ENCODE peak calls at places on chromosomes 13 and 19, in eight cellular contexts. One of them, this sample, is unnamed.

GRCh38 chr19:53772943-53773342 is 51.2 kb downstream of the NLRP12 start:
- DNase-seq in left colon: no peak
- DNase-seq in nephron progenitor cell: peak
- DNase-seq in mucosa of gallbladder: peak
- DNase-seq in RPMI7951: peak
- DNase-seq in naive thymus-derived CD8-positive, alpha-beta T cell: peak
- DNase-seq in activated T-cell treated with anti-CD3 and anti-CD28 coated beads for 24 hours: peak
- DNase-seq in stimulated activated CD8-positive, alpha-beta memory T cell treated with anti-CD3 and anti-CD28 coated beads, Interleukin-4, amount 100 ng/mL, for 1 hour: peak
- DNase-seq in this sample: peak

GRCh38 chr19:11381535-11382369 is 2.4 kb downstream of the EPOR start:
- DNase-seq in stimulated activated CD8-positive, alpha-beta memory T cell treated with anti-CD3 and anti-CD28 coated beads, Interleukin-4, amount 100 ng/mL, for 1 hour: peak
- DNase-seq in activated T-cell treated with anti-CD3 and anti-CD28 coated beads for 24 hours: peak
- DNase-seq in mucosa of gallbladder: peak
- DNase-seq in RPMI7951: peak
- DNase-seq in naive thymus-derived CD8-positive, alpha-beta T cell: peak
- DNase-seq in left colon: peak
- DNase-seq in nephron progenitor cell: peak
- DNase-seq in this sample: peak

GRCh38 chr19:17743874-17744273 is 7.4 kb upstream of the FCHO1 start:
- DNase-seq in naive thymus-derived CD8-positive, alpha-beta T cell: no peak
- DNase-seq in activated T-cell treated with anti-CD3 and anti-CD28 coated beads for 24 hours: no peak
- DNase-seq in mucosa of gallbladder: no peak
- DNase-seq in RPMI7951: peak
- DNase-seq in stimulated activated CD8-positive, alpha-beta memory T cell treated with anti-CD3 and anti-CD28 coated beads, Interleukin-4, amount 100 ng/mL, for 1 hour: no peak
- DNase-seq in nephron progenitor cell: no peak
- DNase-seq in left colon: no peak
- DNase-seq in this sample: no peak

GRCh38 chr19:13881692-13882418 is 4.9 kb downstream of the NANOS3 start:
- DNase-seq in stimulated activated CD8-positive, alpha-beta memory T cell treated with anti-CD3 and anti-CD28 coated beads, Interleukin-4, amount 100 ng/mL, for 1 hour: no peak
- DNase-seq in naive thymus-derived CD8-positive, alpha-beta T cell: no peak
- DNase-seq in mucosa of gallbladder: no peak
- DNase-seq in activated T-cell treated with anti-CD3 and anti-CD28 coated beads for 24 hours: no peak
- DNase-seq in left colon: no peak
- DNase-seq in RPMI7951: peak
- DNase-seq in nephron progenitor cell: no peak
- DNase-seq in this sample: peak

GRCh38 chr13:98427331-98427995 is 149.4 kb downstream of the STK24 start:
- DNase-seq in naive thymus-derived CD8-positive, alpha-beta T cell: no peak
- DNase-seq in RPMI7951: no peak
- DNase-seq in stimulated activated CD8-positive, alpha-beta memory T cell treated with anti-CD3 and anti-CD28 coated beads, Interleukin-4, amount 100 ng/mL, for 1 hour: no peak
- DNase-seq in left colon: no peak
- DNase-seq in mucosa of gallbladder: no peak
- DNase-seq in nephron progenitor cell: no peak
- DNase-seq in activated T-cell treated with anti-CD3 and anti-CD28 coated beads for 24 hours: no peak
- DNase-seq in this sample: no peak

GRCh38 chr13:80199585-80200292 is 141.2 kb downstream of the SPRY2 start:
- DNase-seq in nephron progenitor cell: no peak
- DNase-seq in activated T-cell treated with anti-CD3 and anti-CD28 coated beads for 24 hours: no peak
- DNase-seq in mucosa of gallbladder: no peak
- DNase-seq in naive thymus-derived CD8-positive, alpha-beta T cell: no peak
- DNase-seq in stimulated activated CD8-positive, alpha-beta memory T cell treated with anti-CD3 and anti-CD28 coated beads, Interleukin-4, amount 100 ng/mL, for 1 hour: no peak
- DNase-seq in RPMI7951: no peak
- DNase-seq in left colon: no peak
- DNase-seq in this sample: no peak

GRCh38 chr13:72062566-72062965 is 195.6 kb upstream of the DACH1 start:
- DNase-seq in RPMI7951: peak
- DNase-seq in activated T-cell treated with anti-CD3 and anti-CD28 coated beads for 24 hours: no peak
- DNase-seq in nephron progenitor cell: no peak
- DNase-seq in mucosa of gallbladder: peak
- DNase-seq in left colon: peak
- DNase-seq in naive thymus-derived CD8-positive, alpha-beta T cell: no peak
- DNase-seq in stimulated activated CD8-positive, alpha-beta memory T cell treated with anti-CD3 and anti-CD28 coated beads, Interleukin-4, amount 100 ng/mL, for 1 hour: no peak
- DNase-seq in this sample: no peak

GRCh38 chr19:2949939-2950285 is 5.1 kb upstream of the ZNF77 start:
- DNase-seq in RPMI7951: peak
- DNase-seq in activated T-cell treated with anti-CD3 and anti-CD28 coated beads for 24 hours: no peak
- DNase-seq in nephron progenitor cell: peak
- DNase-seq in naive thymus-derived CD8-positive, alpha-beta T cell: no peak
- DNase-seq in stimulated activated CD8-positive, alpha-beta memory T cell treated with anti-CD3 and anti-CD28 coated beads, Interleukin-4, amount 100 ng/mL, for 1 hour: no peak
- DNase-seq in mucosa of gallbladder: no peak
- DNase-seq in left colon: no peak
- DNase-seq in this sample: peak

GRCh38 chr19:13160557-13160956 is 10.3 kb downstream of the IER2 start:
- DNase-seq in mucosa of gallbladder: peak
- DNase-seq in naive thymus-derived CD8-positive, alpha-beta T cell: no peak
- DNase-seq in nephron progenitor cell: no peak
- DNase-seq in activated T-cell treated with anti-CD3 and anti-CD28 coated beads for 24 hours: no peak
- DNase-seq in stimulated activated CD8-positive, alpha-beta memory T cell treated with anti-CD3 and anti-CD28 coated beads, Interleukin-4, amount 100 ng/mL, for 1 hour: no peak
- DNase-seq in RPMI7951: peak
- DNase-seq in left colon: no peak
- DNase-seq in this sample: no peak

GRCh38 chr13:64087624-64088023 is 2672.0 kb upstream of the PCDH20 start:
- DNase-seq in activated T-cell treated with anti-CD3 and anti-CD28 coated beads for 24 hours: no peak
- DNase-seq in RPMI7951: no peak
- DNase-seq in mucosa of gallbladder: no peak
- DNase-seq in left colon: no peak
- DNase-seq in stimulated activated CD8-positive, alpha-beta memory T cell treated with anti-CD3 and anti-CD28 coated beads, Interleukin-4, amount 100 ng/mL, for 1 hour: no peak
- DNase-seq in naive thymus-derived CD8-positive, alpha-beta T cell: no peak
- DNase-seq in nephron progenitor cell: no peak
- DNase-seq in this sample: no peak

GRCh38 chr19:11375143-11375948 is 880 bp downstream of the SWSAP1 start:
- DNase-seq in nephron progenitor cell: peak
- DNase-seq in stimulated activated CD8-positive, alpha-beta memory T cell treated with anti-CD3 and anti-CD28 coated beads, Interleukin-4, amount 100 ng/mL, for 1 hour: peak
- DNase-seq in RPMI7951: no peak
- DNase-seq in naive thymus-derived CD8-positive, alpha-beta T cell: peak
- DNase-seq in mucosa of gallbladder: peak
- DNase-seq in left colon: peak
- DNase-seq in activated T-cell treated with anti-CD3 and anti-CD28 coated beads for 24 hours: peak
- DNase-seq in this sample: peak

GRCh38 chr19:5719274-5719960 is 529 bp downstream of the LONP1 start:
- DNase-seq in naive thymus-derived CD8-positive, alpha-beta T cell: no peak
- DNase-seq in nephron progenitor cell: no peak
- DNase-seq in stimulated activated CD8-positive, alpha-beta memory T cell treated with anti-CD3 and anti-CD28 coated beads, Interleukin-4, amount 100 ng/mL, for 1 hour: no peak
- DNase-seq in left colon: no peak
- DNase-seq in RPMI7951: peak
- DNase-seq in activated T-cell treated with anti-CD3 and anti-CD28 coated beads for 24 hours: no peak
- DNase-seq in mucosa of gallbladder: no peak
- DNase-seq in this sample: peak

GRCh38 chr13:113010510-113010865 is 41.5 kb downstream of the MCF2L start:
- DNase-seq in naive thymus-derived CD8-positive, alpha-beta T cell: no peak
- DNase-seq in left colon: no peak
- DNase-seq in nephron progenitor cell: no peak
- DNase-seq in activated T-cell treated with anti-CD3 and anti-CD28 coated beads for 24 hours: no peak
- DNase-seq in stimulated activated CD8-positive, alpha-beta memory T cell treated with anti-CD3 and anti-CD28 coated beads, Interleukin-4, amount 100 ng/mL, for 1 hour: no peak
- DNase-seq in RPMI7951: no peak
- DNase-seq in mucosa of gallbladder: no peak
- DNase-seq in this sample: no peak

GRCh38 chr19:7965259-7965841 is 21.9 kb upstream of the TIMM44 start:
- DNase-seq in naive thymus-derived CD8-positive, alpha-beta T cell: no peak
- DNase-seq in stimulated activated CD8-positive, alpha-beta memory T cell treated with anti-CD3 and anti-CD28 coated beads, Interleukin-4, amount 100 ng/mL, for 1 hour: no peak
- DNase-seq in RPMI7951: no peak
- DNase-seq in mucosa of gallbladder: no peak
- DNase-seq in activated T-cell treated with anti-CD3 and anti-CD28 coated beads for 24 hours: no peak
- DNase-seq in nephron progenitor cell: no peak
- DNase-seq in left colon: no peak
- DNase-seq in this sample: no peak

GRCh38 chr13:48603375-48603774 is 50.4 kb upstream of the CYSLTR2 start:
- DNase-seq in stimulated activated CD8-positive, alpha-beta memory T cell treated with anti-CD3 and anti-CD28 coated beads, Interleukin-4, amount 100 ng/mL, for 1 hour: no peak
- DNase-seq in activated T-cell treated with anti-CD3 and anti-CD28 coated beads for 24 hours: no peak
- DNase-seq in mucosa of gallbladder: no peak
- DNase-seq in RPMI7951: no peak
- DNase-seq in naive thymus-derived CD8-positive, alpha-beta T cell: no peak
- DNase-seq in nephron progenitor cell: no peak
- DNase-seq in left colon: no peak
- DNase-seq in this sample: no peak

GRCh38 chr19:3532154-3533019 is 6.6 kb upstream of the TEKTIP1 start:
- DNase-seq in nephron progenitor cell: no peak
- DNase-seq in naive thymus-derived CD8-positive, alpha-beta T cell: no peak
- DNase-seq in activated T-cell treated with anti-CD3 and anti-CD28 coated beads for 24 hours: no peak
- DNase-seq in left colon: no peak
- DNase-seq in stimulated activated CD8-positive, alpha-beta memory T cell treated with anti-CD3 and anti-CD28 coated beads, Interleukin-4, amount 100 ng/mL, for 1 hour: no peak
- DNase-seq in RPMI7951: no peak
- DNase-seq in mucosa of gallbladder: no peak
- DNase-seq in this sample: no peak

GRCh38 chr19:45179063-45179847 is 671 bp downstream of the BLOC1S3 start:
- DNase-seq in mucosa of gallbladder: no peak
- DNase-seq in left colon: no peak
- DNase-seq in nephron progenitor cell: peak
- DNase-seq in naive thymus-derived CD8-positive, alpha-beta T cell: no peak
- DNase-seq in stimulated activated CD8-positive, alpha-beta memory T cell treated with anti-CD3 and anti-CD28 coated beads, Interleukin-4, amount 100 ng/mL, for 1 hour: no peak
- DNase-seq in RPMI7951: peak
- DNase-seq in activated T-cell treated with anti-CD3 and anti-CD28 coated beads for 24 hours: no peak
- DNase-seq in this sample: peak

GRCh38 chr13:112343591-112343990 is 32.6 kb upstream of the SPACA7 start:
- DNase-seq in RPMI7951: no peak
- DNase-seq in left colon: no peak
- DNase-seq in naive thymus-derived CD8-positive, alpha-beta T cell: no peak
- DNase-seq in nephron progenitor cell: no peak
- DNase-seq in activated T-cell treated with anti-CD3 and anti-CD28 coated beads for 24 hours: no peak
- DNase-seq in mucosa of gallbladder: no peak
- DNase-seq in stimulated activated CD8-positive, alpha-beta memory T cell treated with anti-CD3 and anti-CD28 coated beads, Interleukin-4, amount 100 ng/mL, for 1 hour: no peak
- DNase-seq in this sample: no peak

GRCh38 chr13:31209819-31210209 is 10.0 kb downstream of the B3GLCT start:
- DNase-seq in mucosa of gallbladder: no peak
- DNase-seq in activated T-cell treated with anti-CD3 and anti-CD28 coated beads for 24 hours: no peak
- DNase-seq in nephron progenitor cell: no peak
- DNase-seq in RPMI7951: no peak
- DNase-seq in left colon: no peak
- DNase-seq in stimulated activated CD8-positive, alpha-beta memory T cell treated with anti-CD3 and anti-CD28 coated beads, Interleukin-4, amount 100 ng/mL, for 1 hour: no peak
- DNase-seq in naive thymus-derived CD8-positive, alpha-beta T cell: no peak
- DNase-seq in this sample: peak

GRCh38 chr13:79434578-79434977 is 28.5 kb upstream of the RBM26 start:
- DNase-seq in naive thymus-derived CD8-positive, alpha-beta T cell: no peak
- DNase-seq in left colon: no peak
- DNase-seq in activated T-cell treated with anti-CD3 and anti-CD28 coated beads for 24 hours: no peak
- DNase-seq in RPMI7951: peak
- DNase-seq in stimulated activated CD8-positive, alpha-beta memory T cell treated with anti-CD3 and anti-CD28 coated beads, Interleukin-4, amount 100 ng/mL, for 1 hour: no peak
- DNase-seq in nephron progenitor cell: no peak
- DNase-seq in mucosa of gallbladder: no peak
- DNase-seq in this sample: no peak